ENCODE peak calls at places on chromosomes 16 and 17, in nine cellular contexts. Q is IMR-90; J is activated naive CD8-positive, alpha-beta T cell treated with anti-CD3 and anti-CD28 coated beads for 36 hours; I is kidney glomerular epithelial cell; E is head of caudate nucleus; S is AG20443; R is fibroblast of the conjunctiva; O is esophagus muscularis mucosa; M is mammary epithelial cell. T is an unnamed sample.

GRCh38 chr17:72099919-72100318 is 20.9 kb upstream of the SOX9 start:
- DNase-seq in I (no peak), E (no peak), S (no peak), J (no peak), Q (peak), R (no peak), O (no peak), M (no peak), T (no peak)

GRCh38 chr16:75053791-75054555 is 55.1 kb downstream of the ZNRF1 start:
- DNase-seq in O (no peak), E (peak), I (no peak), R (no peak), J (no peak), Q (no peak), M (no peak), S (no peak), T (peak)

GRCh38 chr17:33498069-33498468 is 205.0 kb upstream of the ASIC2 start:
- DNase-seq in S (no peak), R (no peak), E (no peak), Q (no peak), J (no peak), O (no peak), M (no peak), I (peak), T (no peak)

GRCh38 chr16:73020409-73020884 is 27.5 kb downstream of the ZFHX3 start:
- DNase-seq in E (peak), J (no peak), R (peak), S (peak), Q (peak), M (peak), I (peak), O (no peak), T (no peak)

GRCh38 chr16:81879625-81880024 is 100.5 kb downstream of the PLCG2 start:
- DNase-seq in O (no peak), E (no peak), Q (no peak), J (no peak), R (no peak), S (no peak), M (no peak), I (no peak), T (no peak)

GRCh38 chr17:50147841-50148225 is 2.6 kb downstream of the PPP1R9B start:
- DNase-seq in S (peak), I (no peak), R (no peak), E (no peak), Q (no peak), O (no peak), J (no peak), M (no peak), T (no peak)

GRCh38 chr17:40981115-40981514 is 3.0 kb downstream of the KRT40 start:
- DNase-seq in M (no peak), O (no peak), S (no peak), J (no peak), I (no peak), Q (no peak), E (no peak), R (no peak), T (no peak)

GRCh38 chr16:12027091-12027490 is 50.6 kb downstream of the SNX29 start:
- DNase-seq in S (no peak), J (no peak), I (no peak), Q (no peak), M (peak), O (no peak), E (peak), R (no peak), T (no peak)

GRCh38 chr17:19703106-19703775 is 13.1 kb downstream of the SLC47A2 start:
- DNase-seq in O (peak), R (no peak), J (no peak), E (no peak), M (no peak), Q (no peak), S (peak), I (no peak), T (no peak)

GRCh38 chr17:2034806-2035548 is 5.0 kb downstream of the DPH1 start:
- DNase-seq in J (no peak), S (peak), Q (peak), R (peak), M (no peak), I (no peak), O (no peak), E (no peak), T (no peak)

GRCh38 chr16:58187092-58187491 is 10.8 kb downstream of the CSNK2A2 start:
- DNase-seq in E (no peak), O (no peak), J (no peak), S (no peak), Q (no peak), I (no peak), M (no peak), R (no peak), T (no peak)

GRCh38 chr17:74860229-74860998 is 729 bp upstream of the GRIN2C start:
- DNase-seq in E (no peak), I (no peak), Q (no peak), S (no peak), R (no peak), J (no peak), M (no peak), O (no peak), T (no peak)

GRCh38 chr17:1997587-1998425 is 27.3 kb downstream of the RTN4RL1 start:
- DNase-seq in S (peak), E (no peak), Q (no peak), J (peak), I (no peak), R (no peak), O (no peak), M (no peak), T (no peak)

GRCh38 chr17:39655105-39655504 is 10.0 kb upstream of the TCAP start:
- DNase-seq in Q (no peak), R (no peak), O (no peak), M (no peak), E (no peak), S (no peak), I (no peak), J (no peak), T (no peak)

GRCh38 chr16:12925026-12925425 is 23.6 kb downstream of the SHISA9 start:
- DNase-seq in O (no peak), J (no peak), Q (no peak), R (no peak), M (no peak), I (no peak), E (no peak), S (no peak), T (no peak)

GRCh38 chr16:67968440-67969285 is at the start of gene SLC12A4:
- DNase-seq in R (peak), E (peak), S (peak), Q (peak), O (no peak), J (peak), M (peak), I (peak), T (peak)

GRCh38 chr16:46702030-46702429 is 12.6 kb downstream of the ORC6 start:
- DNase-seq in J (no peak), O (no peak), S (no peak), R (no peak), I (no peak), E (no peak), M (no peak), Q (no peak), T (no peak)

GRCh38 chr16:16014329-16015224 is 65.2 kb downstream of the ABCC1 start:
- DNase-seq in E (no peak), S (peak), J (no peak), Q (peak), M (no peak), I (no peak), O (no peak), R (no peak), T (no peak)

GRCh38 chr17:67212231-67212630 is 32.8 kb downstream of the HELZ start:
- DNase-seq in E (no peak), J (no peak), O (no peak), Q (peak), R (peak), I (no peak), S (no peak), M (no peak), T (no peak)